ENCODE peak calls at places on chromosomes 12 and 14, in five cellular contexts. R, T, B, P and K are unnamed samples.

GRCh38 chr14:93905623-93906022 is 21.5 kb upstream of the FAM181A start:
- DNase-seq in R (no peak), T (no peak), B (no peak), P (no peak), K (no peak)

GRCh38 chr12:32025906-32026305 is 66.7 kb downstream of the RESF1 start:
- DNase-seq in R (no peak), T (no peak), B (no peak), P (no peak), K (no peak)

GRCh38 chr14:104023325-104024055 is 62.0 kb upstream of the ASPG start:
- DNase-seq in R (no peak), T (no peak), B (no peak), P (no peak), K (no peak)

GRCh38 chr14:85531141-85531593 is 1.2 kb downstream of the FLRT2 start:
- DNase-seq in R (peak; percentile 42), T (peak; percentile 75), B (no peak), P (no peak), K (peak; percentile 91)

GRCh38 chr14:61296707-61297502 is 15.8 kb upstream of the TMEM30B start:
- DNase-seq in R (no peak), T (no peak), B (no peak), P (no peak), K (peak; percentile 38)

GRCh38 chr14:59358105-59358504 is 107.1 kb downstream of the GPR135 start:
- DNase-seq in R (no peak), T (peak; percentile 64), B (peak; percentile 88), P (peak; percentile 49), K (no peak)

GRCh38 chr14:71225108-71225507 is 317.8 kb downstream of the PCNX1 start:
- DNase-seq in R (no peak), T (no peak), B (no peak), P (no peak), K (no peak)

GRCh38 chr12:108757842-108758241 is 26.5 kb upstream of the CORO1C start:
- DNase-seq in R (no peak), T (no peak), B (no peak), P (no peak), K (no peak)

GRCh38 chr14:93496856-93497255 is 66.1 kb downstream of the UNC79 start:
- DNase-seq in R (no peak), T (no peak), B (no peak), P (no peak), K (no peak)

GRCh38 chr12:54184024-54184805 is 4.6 kb downstream of the SMUG1 start:
- DNase-seq in R (no peak), T (no peak), B (no peak), P (no peak), K (no peak)

GRCh38 chr14:20434701-20435453 is 1.1 kb downstream of the KLHL33 start:
- DNase-seq in R (no peak), T (no peak), B (no peak), P (no peak), K (no peak)

GRCh38 chr12:6534914-6535696 is 788 bp downstream of the GAPDH start:
- DNase-seq in R (peak; percentile 71), T (peak; percentile 80), B (peak; percentile 78), P (no peak), K (peak; percentile 82)

GRCh38 chr12:124024263-124024678 is 51.3 kb downstream of the ZNF664 start:
- DNase-seq in R (no peak), T (peak; percentile 15), B (no peak), P (no peak), K (no peak)

GRCh38 chr12:121751716-121752351 is 39.3 kb downstream of the TMEM120B start:
- DNase-seq in R (no peak), T (no peak), B (no peak), P (no peak), K (no peak)

GRCh38 chr12:91272456-91273063 is 89.9 kb upstream of the DCN start:
- DNase-seq in R (peak; percentile 21), T (peak; percentile 55), B (no peak), P (peak; percentile 15), K (peak; percentile 45)

GRCh38 chr12:91276529-91276928 is 93.9 kb upstream of the DCN start:
- DNase-seq in R (no peak), T (no peak), B (peak; percentile 18), P (no peak), K (no peak)

GRCh38 chr12:91274886-91275285 is 92.3 kb upstream of the DCN start:
- DNase-seq in R (peak; percentile 12), T (no peak), B (no peak), P (no peak), K (peak; percentile 61)

DNA sequence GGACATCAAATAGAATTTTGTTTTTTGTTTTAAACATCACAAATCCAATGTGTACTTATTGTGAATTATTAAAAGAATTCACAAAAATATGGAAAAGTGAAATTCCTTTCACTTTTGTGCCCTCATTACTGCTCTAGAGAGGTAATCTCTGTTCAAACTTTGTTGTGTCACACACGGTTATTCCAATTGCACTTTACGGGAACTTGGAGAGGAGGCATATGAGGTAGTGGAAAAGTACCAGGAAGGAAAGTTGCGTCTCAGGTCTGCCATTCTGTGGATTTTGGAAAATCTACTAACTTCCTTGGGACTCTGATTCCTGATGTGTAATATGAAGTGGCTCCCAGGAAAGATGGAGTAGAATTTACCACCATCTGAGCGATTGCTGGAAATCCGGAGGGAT is 90.9 kb upstream of the DCN start:
- DNase-seq in R (no peak), T (no peak), B (no peak), P (no peak), K (peak; percentile 37)
- H2BK5ac ChIP-seq in R (no peak overlapping the region), T (no peak overlapping the region), B (no peak overlapping the region), P (no peak overlapping the region), K (no peak overlapping the region)

GRCh38 chr12:46478123-46478522 is 105.5 kb upstream of the SLC38A2 start:
- DNase-seq in R (no peak), T (no peak), B (no peak), P (no peak), K (no peak)
- H3K23ac ChIP-seq in R (no peak overlapping the region), T (no peak overlapping the region), B (no peak overlapping the region), P (no peak overlapping the region), K (no peak overlapping the region)

DNA sequence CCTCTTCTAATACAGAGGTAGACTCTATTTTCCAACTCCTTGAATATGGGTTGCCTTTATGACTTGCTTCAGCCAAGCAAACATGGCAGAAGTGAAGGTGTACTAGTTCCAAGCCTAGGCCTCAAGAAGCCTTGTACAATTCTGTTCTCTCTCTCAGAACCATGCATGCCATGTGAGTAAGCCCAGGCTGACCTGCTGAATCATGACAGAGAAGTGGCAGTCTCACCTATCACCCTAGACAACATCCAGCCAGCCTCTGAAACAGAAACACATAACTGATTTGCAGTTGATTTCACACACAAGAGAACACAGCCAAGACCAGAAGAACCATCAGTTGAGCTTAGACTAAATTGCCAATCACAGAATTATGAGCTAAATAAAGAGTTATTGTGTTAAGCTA is 157.2 kb downstream of the GARIN6 start:
- DNase-seq in R (no peak), T (no peak), B (no peak), P (no peak), K (no peak)
- H2BK12ac ChIP-seq in R (no peak overlapping the region), T (no peak overlapping the region), B (no peak overlapping the region), P (no peak overlapping the region), K (no peak overlapping the region)

GRCh38 chr12:22626429-22626828 is 1.5 kb downstream of the ETNK1 start:
- DNase-seq in R (no peak), T (no peak), B (peak; percentile 0), P (no peak), K (peak; percentile 30)

GRCh38 chr12:22625671-22626251 is 790 bp downstream of the ETNK1 start:
- DNase-seq in R (peak; percentile 61), T (peak; percentile 67), B (peak; percentile 21), P (no peak), K (peak; percentile 61)

GRCh38 chr12:22624573-22624907 is 431 bp upstream of the ETNK1 start:
- DNase-seq in R (no peak), T (no peak), B (no peak), P (no peak), K (no peak)

GRCh38 chr12:22627351-22627750 is 2.4 kb downstream of the ETNK1 start:
- DNase-seq in R (no peak), T (no peak), B (no peak), P (no peak), K (peak; percentile 9)

DNA sequence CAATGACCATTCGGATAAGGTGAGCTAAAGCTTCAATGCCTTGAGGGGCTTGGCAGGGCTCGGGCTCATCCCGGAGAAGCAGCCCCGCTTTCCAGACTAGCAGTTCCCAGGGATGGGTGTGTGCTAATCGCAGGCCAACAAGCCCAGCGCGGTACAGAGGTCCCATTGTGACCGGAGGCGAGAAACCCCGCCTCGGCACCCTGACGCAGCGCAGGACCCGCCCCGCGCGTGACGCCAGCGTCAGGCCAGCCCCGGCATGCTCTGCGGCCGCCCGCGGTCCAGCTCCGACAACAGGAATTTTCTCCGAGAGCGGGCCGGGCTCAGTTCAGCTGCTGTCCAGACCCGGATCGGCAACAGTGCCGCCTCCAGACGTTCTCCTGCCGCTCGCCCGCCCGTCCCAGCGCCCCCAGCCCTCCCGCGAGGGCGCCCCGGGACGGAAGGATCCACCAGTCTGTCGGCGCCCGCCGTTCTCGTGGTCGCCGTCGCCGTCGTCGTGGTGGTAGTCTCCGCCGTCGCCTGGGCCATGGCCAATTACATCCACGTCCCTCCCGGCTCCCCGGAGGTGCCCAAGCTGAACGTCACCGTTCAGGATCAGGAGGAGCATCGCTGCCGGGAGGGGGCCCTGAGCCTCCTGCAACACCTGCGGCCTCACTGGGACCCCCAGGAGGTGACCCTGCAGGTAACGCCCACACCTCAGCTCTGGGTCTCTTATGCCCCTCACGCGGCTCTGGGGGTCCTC is at the start of gene ETNK1:
- DNase-seq in R (peak; percentile 74), T (peak; percentile 98), B (peak; percentile 95), P (peak; percentile 84), K (peak; percentile 94)
- H2BK5ac ChIP-seq in R (peak within 1 kb of the TSS; percentile 95), T (no peak within 1 kb of the TSS), B (peak within 1 kb of the TSS; percentile 91), P (peak within 1 kb of the TSS; percentile 67), K (peak within 1 kb of the TSS; percentile 69)

DNA sequence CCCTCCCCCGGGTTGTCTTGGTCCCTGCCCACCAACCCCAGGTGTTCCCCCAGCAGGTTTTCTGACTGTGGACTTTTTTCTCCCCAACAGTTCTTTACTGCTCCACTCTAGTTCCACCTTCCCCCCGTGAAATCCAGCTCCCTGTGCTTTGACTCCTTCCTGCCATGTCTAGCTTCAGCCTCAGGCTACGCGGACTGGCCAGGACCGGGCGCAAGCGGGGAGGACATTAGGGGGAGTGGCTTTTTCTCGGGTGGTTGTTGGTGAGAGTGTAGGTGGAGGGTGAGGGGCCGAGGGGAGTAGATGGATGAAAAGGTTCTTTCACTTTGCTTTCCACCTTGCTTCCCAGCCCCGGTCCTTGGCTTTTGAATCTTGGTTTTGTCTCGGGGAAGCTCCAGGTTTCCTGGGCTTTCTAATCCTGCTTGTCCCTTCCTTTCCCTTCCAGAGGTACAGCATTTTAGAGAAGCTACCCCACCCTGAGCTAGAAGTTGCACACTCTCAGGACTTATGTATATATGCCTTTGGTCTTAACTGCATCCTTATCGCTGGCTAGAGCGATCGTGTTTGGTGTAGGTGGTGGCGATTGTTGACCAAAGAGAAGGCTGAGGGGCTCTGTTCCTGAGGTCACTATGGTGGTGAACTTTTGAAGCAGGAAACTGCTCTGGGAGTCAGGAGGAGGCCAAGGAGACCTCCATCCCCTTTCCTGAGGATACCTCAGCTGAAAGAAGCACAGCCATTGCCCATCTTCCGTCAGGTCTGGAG is 754 bp downstream of the PIP4K2C start:
- DNase-seq in R (no peak), T (no peak), B (no peak), P (no peak), K (peak; percentile 49)
- H3K23ac ChIP-seq in R (no peak overlapping the region), T (no peak overlapping the region), B (no peak overlapping the region), P (no peak overlapping the region), K (no peak overlapping the region)

GRCh38 chr12:69623970-69624369 is 13.3 kb upstream of the LRRC10 start:
- DNase-seq in R (no peak), T (no peak), B (no peak), P (no peak), K (no peak)
- H2BK12ac ChIP-seq in R (no peak overlapping the region), T (no peak overlapping the region), B (no peak overlapping the region), P (no peak overlapping the region), K (no peak overlapping the region)